ENCODE peak calls at places on chromosomes 11 and 22, in four cellular contexts. V is non-pigmented ciliary epithelial cell, Y is tibial artery, R is NCI-H748 treated with DMSO at 0.1 percent for 48 hours. D is an unnamed sample.

GRCh38 chr11:68432874-68433273 is 27.7 kb upstream of the PPP6R3 start:
- DNase-seq in Y (no peak), R (no peak), V (no peak), D (no peak)

GRCh38 chr11:47358731-47359051 is 6.2 kb upstream of the MYBPC3 start:
- DNase-seq in Y (no peak), R (no peak), V (no peak), D (no peak)

GRCh38 chr11:125297346-125297910 is 132.9 kb downstream of the PKNOX2 start:
- DNase-seq in V (no peak), R (no peak), Y (no peak), D (no peak)

GRCh38 chr11:68839953-68840641 is 1.6 kb downstream of the CPT1A start:
- DNase-seq in V (no peak), R (no peak), Y (no peak), D (peak; percentile 20)

GRCh38 chr22:29300467-29300806 is 6.0 kb upstream of the GAS2L1 start:
- DNase-seq in V (no peak), R (no peak), Y (no peak), D (no peak)

GRCh38 chr11:115222218-115222862 is 281.9 kb downstream of the CADM1 start:
- DNase-seq in Y (no peak), V (peak; percentile 89), R (peak; percentile 82), D (peak; percentile 85)

GRCh38 chr11:127133061-127133460 is 132.5 kb upstream of the KIRREL3 start:
- DNase-seq in R (no peak), V (no peak), Y (no peak), D (no peak)

GRCh38 chr11:44143987-44144909 is 48.8 kb downstream of the EXT2 start:
- DNase-seq in Y (no peak), V (no peak), R (no peak), D (no peak)

GRCh38 chr22:49533886-49534285 is 293.8 kb downstream of the BRD1 start:
- DNase-seq in V (no peak), Y (peak; percentile 49), R (no peak), D (no peak)

GRCh38 chr11:134049303-134049702 is 19.6 kb upstream of the JAM3 start:
- DNase-seq in R (no peak), Y (no peak), V (no peak), D (no peak)

GRCh38 chr22:42434283-42434682 is 2.1 kb upstream of the NFAM1 start:
- DNase-seq in R (no peak), V (no peak), Y (no peak), D (peak; percentile 25)

GRCh38 chr11:61509058-61510029 is 795 bp downstream of the LRRC10B start:
- DNase-seq in R (peak; percentile 66), V (no peak), Y (peak; percentile 81), D (peak; percentile 71)

GRCh38 chr22:33842006-33842354 is 78.3 kb downstream of the LARGE1 start:
- DNase-seq in Y (no peak), V (no peak), R (no peak), D (no peak)

GRCh38 chr11:65448418-65449196 is 26.0 kb downstream of the NEAT1 start:
- DNase-seq in V (no peak), R (no peak), Y (peak; percentile 81), D (no peak)

GRCh38 chr11:8814923-8815240 is 96.1 kb upstream of the AKIP1 start:
- DNase-seq in V (no peak), Y (no peak), R (no peak), D (no peak)

GRCh38 chr11:119885861-119886567 is 157.0 kb upstream of the NECTIN1 start:
- DNase-seq in R (no peak), V (no peak), Y (no peak), D (no peak)

GRCh38 chr11:69486773-69487266 is 5.4 kb downstream of the LINC01488 start:
- DNase-seq in R (no peak), V (no peak), Y (peak; percentile 77), D (no peak)

GRCh38 chr22:23181763-23182288 is 1.5 kb downstream of the BCR start:
- DNase-seq in V (no peak), R (no peak), Y (peak; percentile 70), D (no peak)

GRCh38 chr22:44764373-44764772 is 12.0 kb downstream of the ARHGAP8 start:
- DNase-seq in V (no peak), R (no peak), Y (no peak), D (no peak)

GRCh38 chr22:44091021-44091721 is 67.1 kb downstream of the PARVB start:
- DNase-seq in R (no peak), Y (no peak), V (no peak), D (peak; percentile 21)

GRCh38 chr22:24338701-24339451 is 68.2 kb downstream of the SPECC1L start:
- DNase-seq in R (no peak), Y (no peak), V (no peak), D (no peak)

GRCh38 chr11:14858404-14858803 is 33.6 kb downstream of the CYP2R1 start:
- DNase-seq in R (no peak), Y (no peak), V (no peak), D (no peak)

GRCh38 chr22:46077669-46078099 is 72.6 kb upstream of the PPARA start:
- DNase-seq in V (no peak), R (no peak), Y (peak; percentile 65), D (no peak)

GRCh38 chr22:31509041-31509440 is 12.7 kb downstream of the SFI1 start:
- DNase-seq in V (no peak), Y (no peak), R (no peak), D (no peak)

GRCh38 chr11:126989942-126990715 is 10.4 kb downstream of the KIRREL3 start:
- DNase-seq in Y (peak; percentile 70), V (no peak), R (peak; percentile 11), D (peak; percentile 3)

GRCh38 chr11:9530901-9531625 is 42.4 kb upstream of the WEE1 start:
- DNase-seq in R (no peak), V (no peak), Y (no peak), D (no peak)

GRCh38 chr11:19379465-19379864 is 138.7 kb upstream of the E2F8 start:
- DNase-seq in Y (no peak), V (no peak), R (no peak), D (no peak)

GRCh38 chr22:45317551-45318167 is 7.9 kb downstream of the FAM118A start:
- DNase-seq in V (no peak), Y (peak; percentile 96), R (peak; percentile 75), D (peak; percentile 75)

GRCh38 chr11:57349491-57350274 is 11.5 kb downstream of the P2RX3 start:
- DNase-seq in V (no peak), R (peak; percentile 5), Y (no peak), D (no peak)

GRCh38 chr11:91396243-91397133 is 828.1 kb upstream of the FAT3 start:
- DNase-seq in V (peak; percentile 17), Y (no peak), R (peak; percentile 70), D (peak; percentile 11)

GRCh38 chr11:8060801-8061554 is 20.0 kb upstream of the TUB start:
- DNase-seq in Y (no peak), R (no peak), V (peak; percentile 34), D (no peak)

GRCh38 chr22:43992331-43992821 is 31.7 kb upstream of the PARVB start:
- DNase-seq in R (no peak), Y (no peak), V (no peak), D (no peak)

GRCh38 chr22:27850000-27850465 is 48.5 kb upstream of the MN1 start:
- DNase-seq in V (no peak), Y (no peak), R (no peak), D (no peak)

GRCh38 chr11:94424662-94425061 is 23.4 kb upstream of the GPR83 start:
- DNase-seq in R (no peak), V (no peak), Y (no peak), D (no peak)

GRCh38 chr11:35237860-35238715 is 99.1 kb downstream of the CD44 start:
- DNase-seq in Y (no peak), R (peak; percentile 57), V (no peak), D (peak; percentile 35)

GRCh38 chr11:134014502-134014901 is 54.4 kb upstream of the JAM3 start:
- DNase-seq in V (no peak), Y (no peak), R (peak; percentile 4), D (peak; percentile 66)

GRCh38 chr11:33899383-33900037 is 7.6 kb upstream of the LMO2 start:
- DNase-seq in V (no peak), Y (peak; percentile 89), R (no peak), D (no peak)

GRCh38 chr22:37561209-37562048 is 1.1 kb downstream of the CDC42EP1 start:
- DNase-seq in Y (peak; percentile 97), V (peak; percentile 55), R (no peak), D (peak; percentile 57)